ENCODE peak calls at places on chromosomes 5 and 9, in five cellular contexts. G, V, W, Q and L are unnamed samples.

GRCh38 chr9:2227468-2227867 is 212.3 kb downstream of the SMARCA2 start:
- DNase-seq in G (peak), V (peak), W (peak), Q (no peak), L (peak)

GRCh38 chr9:137316012-137316981 is 14.2 kb upstream of the NRARP start:
- DNase-seq in G (no peak), V (peak), W (peak), Q (peak), L (peak)

GRCh38 chr9:20355022-20355421 is 267.3 kb downstream of the MLLT3 start:
- DNase-seq in G (peak), V (no peak), W (peak), Q (no peak), L (peak)

GRCh38 chr5:159240301-159240870 is 22.7 kb upstream of the UBLCP1 start:
- DNase-seq in G (peak), V (no peak), W (no peak), Q (no peak), L (no peak)

GRCh38 chr5:64838803-64839202 is 70.1 kb downstream of the CWC27 start:
- DNase-seq in G (no peak), V (no peak), W (no peak), Q (no peak), L (no peak)

GRCh38 chr5:179054876-179055275 is 5.3 kb upstream of the ZNF354C start:
- DNase-seq in G (no peak), V (no peak), W (no peak), Q (no peak), L (no peak)

GRCh38 chr5:68932830-68933434 is 160.9 kb upstream of the SLC30A5 start:
- DNase-seq in G (no peak), V (peak), W (no peak), Q (no peak), L (no peak)

GRCh38 chr9:69307446-69308216 is 17.4 kb upstream of the ENTREP1 start:
- DNase-seq in G (peak), V (peak), W (peak), Q (peak), L (peak)

GRCh38 chr5:173468821-173469251 is 140.6 kb upstream of the STC2 start:
- DNase-seq in G (no peak), V (no peak), W (no peak), Q (no peak), L (peak)

GRCh38 chr5:6773342-6774035 is 60.3 kb downstream of the TENT4A start:
- DNase-seq in G (no peak), V (no peak), W (no peak), Q (no peak), L (no peak)
- H3K4me3 ChIP-seq in G (no peak), V (no peak), W (no peak), Q (no peak), L (no peak)

DNA sequence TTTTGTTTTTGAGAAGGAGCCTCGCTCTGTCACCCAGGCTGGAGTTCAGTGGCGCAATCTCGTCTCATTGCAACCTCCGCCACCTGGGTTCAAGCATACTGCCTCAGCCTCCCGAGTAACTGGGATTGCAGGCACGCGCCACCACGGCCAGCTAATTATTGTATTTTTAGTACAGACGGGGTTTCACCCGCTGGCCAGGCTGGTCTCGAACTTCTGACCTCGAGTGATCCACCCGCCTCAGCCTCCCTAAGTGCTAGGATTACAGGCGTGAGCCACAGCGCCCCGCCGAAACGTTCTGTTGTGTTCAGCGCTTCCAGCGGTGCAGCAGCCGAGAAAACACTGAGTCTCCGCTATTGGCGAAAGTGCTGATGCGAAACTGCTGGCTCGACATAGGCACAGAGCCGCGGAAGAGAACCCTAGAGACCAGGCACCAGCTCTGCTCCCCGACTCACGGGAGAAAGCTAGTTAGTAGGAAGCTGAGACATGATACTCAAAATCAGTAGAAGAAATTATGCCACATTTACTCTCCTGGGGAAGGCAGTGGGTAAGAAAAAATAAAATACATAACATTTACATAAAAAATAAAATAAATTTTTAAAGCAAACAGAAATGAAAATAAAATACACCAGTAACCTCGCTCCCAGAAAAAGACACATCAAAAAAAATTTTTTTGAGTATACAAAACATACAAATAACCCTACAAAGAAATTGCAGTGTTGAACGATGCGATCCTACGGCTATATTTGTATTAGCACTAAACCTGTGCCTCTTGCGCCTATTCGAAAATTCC is 31.6 kb downstream of the ANXA2R start:
- DNase-seq in G (peak), V (peak), W (peak), Q (peak), L (peak)
- TF ChIP-seq CTCF in G (no peak), V (peak), W (peak), Q (no peak), L (no peak)

GRCh38 chr9:129665008-129665771 is at the start of gene PRRX2:
- DNase-seq in G (peak), V (peak), W (peak), Q (no peak), L (no peak)
- H3K4me3 ChIP-seq in G (peak), V (peak), W (peak), Q (peak), L (no peak)

GRCh38 chr5:11182441-11183080 is 421.5 kb upstream of the DAP start:
- DNase-seq in G (peak), V (peak), W (peak), Q (no peak), L (peak)
- TF ChIP-seq CTCF in G (peak), V (peak), W (peak), Q (peak), L (peak)

GRCh38 chr5:44387391-44387790 is 1.8 kb downstream of the FGF10 start:
- DNase-seq in G (no peak), V (peak), W (no peak), Q (no peak), L (no peak)
- H3K4me3 ChIP-seq in G (no peak), V (peak), W (peak), Q (peak), L (no peak)

GRCh38 chr9:98573749-98574278 is 134.9 kb downstream of the GABBR2 start:
- DNase-seq in G (no peak), V (no peak), W (no peak), Q (no peak), L (no peak)
- TF ChIP-seq CTCF in G (no peak), V (no peak), W (no peak), Q (no peak), L (peak)

DNA sequence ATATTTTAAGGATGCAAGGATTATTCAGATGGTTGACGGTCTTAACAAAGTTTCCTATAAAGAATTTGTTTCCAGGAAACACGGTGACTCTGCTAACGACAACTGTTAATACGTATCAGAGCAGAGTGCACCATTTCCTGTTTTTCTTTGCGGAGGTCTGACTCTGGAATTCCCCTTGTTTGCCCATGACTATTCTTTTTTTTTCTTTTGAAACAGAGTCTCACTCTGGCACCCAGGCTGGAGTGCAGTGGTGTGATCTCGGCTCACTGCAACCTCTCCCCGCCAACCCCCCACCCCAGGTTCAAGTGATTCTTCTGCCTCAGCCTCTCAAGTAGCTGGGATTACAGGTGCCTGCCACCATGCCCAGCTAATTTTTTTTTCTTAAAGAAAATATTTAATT is 115.9 kb downstream of the CDC42SE2 start:
- DNase-seq in G (peak), V (no peak), W (peak), Q (no peak), L (peak)
- H3K4me3 ChIP-seq in G (no peak), V (no peak), W (no peak), Q (no peak), L (no peak)

DNA sequence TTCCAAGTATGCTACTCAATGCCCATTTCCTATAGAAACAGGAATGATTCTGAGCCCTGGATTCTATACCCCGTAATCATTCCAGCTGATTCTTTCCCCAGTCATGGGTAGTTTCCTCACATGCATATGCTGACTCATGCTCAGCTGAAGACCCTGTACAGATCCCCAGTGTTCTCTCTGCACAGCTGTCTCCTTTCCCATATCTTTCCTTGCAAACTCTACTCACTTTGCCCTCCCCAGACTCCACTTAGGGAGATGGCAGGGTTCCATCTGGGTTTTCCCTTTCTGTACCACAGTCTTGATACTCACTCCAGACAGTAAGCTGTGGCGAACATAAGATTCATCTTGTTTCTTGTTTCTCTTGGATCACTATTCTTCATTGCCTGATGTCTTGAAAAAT is 357.6 kb downstream of the RAB3C start:
- DNase-seq in G (peak), V (no peak), W (peak), Q (no peak), L (peak)
- TF ChIP-seq CTCF in G (no peak), V (no peak), W (no peak), Q (no peak), L (no peak)